ENCODE peak calls at places on chromosomes 12 and 14, in eight cellular contexts. W, Q, J, I, G, V, F and P are unnamed samples.

GRCh38 chr12:15709524-15709923 is 79.7 kb downstream of the EPS8 start:
- DNase-seq in W (no peak), Q (no peak), J (no peak), I (no peak), G (no peak), V (no peak), F (no peak), P (no peak)

GRCh38 chr14:49461529-49462401 is 124.4 kb downstream of the RPS29 start:
- DNase-seq in W (no peak), Q (no peak), J (peak; percentile 82), I (peak; percentile 62), G (no peak), V (peak; percentile 73), F (peak; percentile 69), P (peak; percentile 33)

GRCh38 chr12:66352197-66352596 is 49.9 kb downstream of the HELB start:
- DNase-seq in W (no peak), Q (no peak), J (peak; percentile 42), I (no peak), G (no peak), V (peak; percentile 37), F (peak; percentile 18), P (no peak)

GRCh38 chr12:82862069-82862841 is 175.5 kb downstream of the TMTC2 start:
- DNase-seq in W (no peak), Q (no peak), J (no peak), I (no peak), G (no peak), V (no peak), F (no peak), P (no peak)

GRCh38 chr14:92531151-92531873 is 17.7 kb downstream of the RIN3 start:
- DNase-seq in W (peak; percentile 89), Q (no peak), J (no peak), I (no peak), G (no peak), V (no peak), F (no peak), P (no peak)

GRCh38 chr14:68702105-68702504 is 90.8 kb downstream of the ZFP36L1 start:
- DNase-seq in W (no peak), Q (no peak), J (no peak), I (no peak), G (no peak), V (no peak), F (no peak), P (no peak)

GRCh38 chr14:64705406-64706118 is 1.3 kb downstream of the PLEKHG3 start:
- DNase-seq in W (peak; percentile 84), Q (peak; percentile 75), J (no peak), I (no peak), G (no peak), V (no peak), F (no peak), P (no peak)

GRCh38 chr12:20369164-20370000 is 1.0 kb downstream of the PDE3A start:
- DNase-seq in W (peak; percentile 78), Q (peak; percentile 80), J (peak; percentile 75), I (peak; percentile 84), G (peak; percentile 38), V (no peak), F (no peak), P (peak; percentile 20)

GRCh38 chr14:52531481-52531880 is 20.8 kb downstream of the TXNDC16 start:
- DNase-seq in W (no peak), Q (no peak), J (no peak), I (no peak), G (no peak), V (no peak), F (no peak), P (no peak)

GRCh38 chr12:113241191-113242017 is 20.1 kb downstream of the TPCN1 start:
- DNase-seq in W (peak; percentile 66), Q (peak; percentile 62), J (peak; percentile 66), I (peak; percentile 74), G (peak; percentile 80), V (no peak), F (peak; percentile 25), P (no peak)

GRCh38 chr14:63438065-63438757 is 105.0 kb downstream of the PPP2R5E start:
- DNase-seq in W (no peak), Q (peak; percentile 74), J (peak; percentile 81), I (peak; percentile 58), G (peak; percentile 37), V (peak; percentile 14), F (peak; percentile 9), P (peak; percentile 58)

GRCh38 chr14:101595887-101596721 is 34.8 kb downstream of the DIO3 start:
- DNase-seq in W (peak; percentile 77), Q (no peak), J (no peak), I (peak; percentile 14), G (no peak), V (peak; percentile 5), F (no peak), P (peak; percentile 70)

GRCh38 chr12:22173154-22173553 is 127.1 kb downstream of the CMAS start:
- DNase-seq in W (no peak), Q (no peak), J (no peak), I (no peak), G (no peak), V (no peak), F (no peak), P (no peak)

GRCh38 chr12:108040968-108041367 is 88.1 kb upstream of the WSCD2 start:
- DNase-seq in W (no peak), Q (no peak), J (no peak), I (no peak), G (no peak), V (no peak), F (no peak), P (no peak)

GRCh38 chr14:104136472-104137296 is 1.7 kb upstream of the KIF26A start:
- DNase-seq in W (peak; percentile 69), Q (peak; percentile 62), J (peak; percentile 34), I (no peak), G (no peak), V (no peak), F (no peak), P (no peak)

GRCh38 chr14:21084988-21085853 is 13.2 kb downstream of the ZNF219 start:
- DNase-seq in W (peak; percentile 86), Q (no peak), J (no peak), I (no peak), G (peak; percentile 72), V (no peak), F (no peak), P (peak; percentile 86)

GRCh38 chr12:86249856-86250255 is 6.3 kb downstream of the MGAT4C start:
- DNase-seq in W (no peak), Q (no peak), J (no peak), I (no peak), G (no peak), V (no peak), F (no peak), P (no peak)

DNA sequence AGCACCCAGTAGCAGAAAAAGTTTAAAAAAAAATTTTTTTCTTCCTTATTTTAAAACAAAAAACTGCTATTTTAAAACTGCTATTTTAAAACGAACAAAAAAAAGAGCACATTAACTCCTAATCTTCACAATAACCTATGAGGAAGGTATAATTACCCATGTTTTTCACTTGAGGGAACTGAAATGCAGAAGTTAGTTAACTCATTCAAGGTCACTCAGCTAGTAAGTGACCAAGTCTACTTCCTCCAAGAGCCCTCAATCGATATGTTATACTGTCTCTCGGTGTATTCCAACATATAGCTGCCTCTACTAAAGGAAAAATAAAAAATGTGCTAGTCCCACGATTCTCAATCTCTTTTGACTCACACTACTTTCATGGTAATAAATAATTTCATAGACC is 7.8 kb downstream of the RPAP3 start:
- DNase-seq in W (no peak), Q (no peak), J (no peak), I (no peak), G (no peak), V (no peak), F (no peak), P (no peak)
- TF ChIP-seq POLR2A in W (no peak), Q (no peak), J (no peak), I (no peak), G (no peak), V (no peak), F (no peak), P (no peak)

DNA sequence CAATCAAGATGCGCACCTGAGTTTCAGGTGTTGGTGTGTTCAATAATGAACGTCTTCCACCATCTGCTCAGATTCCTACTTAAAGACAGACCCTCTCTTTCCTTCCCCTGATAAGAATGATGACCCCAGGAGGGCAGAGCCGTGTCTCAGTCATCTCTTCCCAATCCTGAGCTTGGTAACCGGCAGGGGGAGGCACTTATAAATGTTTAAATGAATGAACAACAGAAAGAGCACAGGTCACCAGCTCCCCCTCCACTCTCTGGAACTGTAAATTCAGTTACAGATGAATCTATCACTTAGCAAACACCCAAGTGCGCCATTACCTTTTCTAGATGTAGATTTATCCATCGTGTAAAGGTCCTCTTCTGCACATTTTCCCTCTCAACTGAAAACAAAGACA is 72.4 kb upstream of the DICER1 start:
- DNase-seq in W (no peak), Q (no peak), J (peak; percentile 15), I (no peak), G (no peak), V (no peak), F (peak; percentile 35), P (peak; percentile 26)
- TF ChIP-seq CTCF in W (no peak), Q (no peak), J (no peak), I (no peak), G (no peak), V (peak; percentile 14), F (peak; percentile 36), P (no peak)

GRCh38 chr12:89797436-89797835 is 88.8 kb upstream of the ATP2B1 start:
- DNase-seq in W (no peak), Q (no peak), J (no peak), I (no peak), G (no peak), V (peak; percentile 38), F (no peak), P (no peak)
- TF ChIP-seq POLR2A in W (no peak), Q (no peak), J (no peak), I (no peak), G (no peak), V (no peak), F (no peak), P (no peak)

GRCh38 chr12:63069860-63070617 is 81.0 kb downstream of the AVPR1A start:
- DNase-seq in W (no peak), Q (no peak), J (no peak), I (no peak), G (no peak), V (no peak), F (no peak), P (no peak)

GRCh38 chr12:63066782-63067181 is 84.2 kb downstream of the AVPR1A start:
- DNase-seq in W (no peak), Q (no peak), J (no peak), I (no peak), G (no peak), V (no peak), F (no peak), P (no peak)

GRCh38 chr12:63070709-63071108 is 80.3 kb downstream of the AVPR1A start:
- DNase-seq in W (no peak), Q (no peak), J (no peak), I (no peak), G (no peak), V (no peak), F (no peak), P (no peak)

GRCh38 chr12:63066136-63066535 is 84.9 kb downstream of the AVPR1A start:
- DNase-seq in W (no peak), Q (no peak), J (no peak), I (no peak), G (no peak), V (no peak), F (no peak), P (no peak)

DNA sequence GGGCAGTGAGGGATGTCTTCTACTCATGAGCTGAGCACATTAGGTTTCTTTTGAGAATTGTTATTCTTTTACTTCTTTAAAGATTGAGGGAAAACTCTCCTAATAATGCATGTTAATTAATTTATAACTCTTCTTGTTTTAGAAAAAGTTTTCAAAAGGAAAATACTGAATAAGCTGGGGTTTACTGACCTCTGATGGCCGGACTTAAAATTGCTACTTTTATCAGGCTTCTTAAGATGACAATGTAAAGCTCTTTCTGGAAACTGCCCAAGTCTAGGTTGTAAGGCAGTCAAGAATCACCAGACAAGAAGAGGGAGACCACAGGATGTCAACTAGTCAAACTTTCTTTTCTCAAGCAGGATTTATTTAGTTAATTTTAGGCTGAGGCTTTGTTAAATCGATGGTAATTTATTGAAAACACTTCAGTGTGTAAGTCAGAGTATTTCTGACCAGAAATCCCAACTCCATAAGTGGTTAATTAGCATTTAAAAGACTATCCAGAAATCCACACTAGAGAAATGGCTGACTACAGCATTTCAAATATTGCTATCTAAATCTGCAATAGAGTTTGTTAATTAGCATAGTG is 82.1 kb downstream of the AVPR1A start:
- DNase-seq in W (no peak), Q (no peak), J (peak; percentile 71), I (no peak), G (no peak), V (peak; percentile 69), F (peak; percentile 33), P (no peak)
- TF ChIP-seq CTCF in W (no peak), Q (no peak), J (peak; percentile 84), I (no peak), G (peak; percentile 35), V (peak; percentile 56), F (peak; percentile 58), P (no peak)